ENCODE peak calls at places on chromosome 7, in ten cellular contexts. C, A, J, D, O, P, E, W, X and M are unnamed samples.

GRCh38 chr7:22564511-22565045 is 64.6 kb upstream of the STEAP1B start:
- DNase-seq in D (no peak), A (peak; percentile 67), E (no peak), C (no peak), P (no peak), X (no peak), O (peak; percentile 95), J (peak; percentile 47), W (peak; percentile 88), M (no peak)

GRCh38 chr7:68324621-68325020 is 1273.7 kb upstream of the AUTS2 start:
- DNase-seq in C (no peak), W (no peak), E (no peak), O (no peak), P (no peak), A (no peak), J (no peak), X (no peak), D (no peak), M (no peak)

GRCh38 chr7:143429770-143430698 is 13.2 kb upstream of the TAS2R60 start:
- DNase-seq in D (no peak), P (no peak), O (no peak), C (no peak), X (no peak), J (peak; percentile 32), W (peak; percentile 60), A (no peak), E (no peak), M (no peak)

GRCh38 chr7:137828456-137828855 is 18.3 kb downstream of the DGKI start:
- DNase-seq in A (no peak), P (no peak), W (no peak), D (no peak), E (no peak), J (no peak), O (no peak), C (no peak), X (no peak), M (no peak)

GRCh38 chr7:135645296-135645904 is 16.9 kb upstream of the STMP1 start:
- DNase-seq in P (no peak), D (peak; percentile 47), C (no peak), A (no peak), O (peak; percentile 64), E (peak; percentile 48), W (peak; percentile 83), X (no peak), J (peak; percentile 14), M (peak; percentile 70)

GRCh38 chr7:44215531-44215930 is 14.8 kb downstream of the YKT6 start:
- DNase-seq in A (peak; percentile 39), W (no peak), C (no peak), E (no peak), O (no peak), X (no peak), P (no peak), D (no peak), J (no peak), M (no peak)

GRCh38 chr7:42677751-42678231 is 234.1 kb downstream of the C7orf25 start:
- DNase-seq in D (no peak), O (peak; percentile 79), A (no peak), X (no peak), E (no peak), W (peak; percentile 94), C (no peak), J (peak; percentile 62), P (no peak), M (peak; percentile 37)

GRCh38 chr7:150357277-150357676 is 11.3 kb upstream of the REPIN1 start:
- DNase-seq in C (no peak), E (no peak), X (no peak), A (no peak), O (no peak), J (no peak), D (no peak), P (no peak), W (no peak), M (no peak)

GRCh38 chr7:151452141-151452571 is 12.2 kb upstream of the CRYGN start:
- DNase-seq in A (no peak), D (no peak), P (no peak), E (no peak), X (peak; percentile 25), O (no peak), J (no peak), W (no peak), C (peak; percentile 16), M (no peak)

GRCh38 chr7:30873207-30873606 is 38.4 kb upstream of the AQP1 start:
- DNase-seq in X (no peak), W (no peak), P (no peak), D (no peak), A (no peak), J (no peak), O (no peak), E (no peak), C (no peak), M (no peak)

GRCh38 chr7:23230586-23231195 is 15.9 kb upstream of the GPNMB start:
- DNase-seq in A (no peak), O (no peak), C (no peak), P (no peak), D (no peak), W (no peak), J (no peak), E (no peak), X (no peak), M (no peak)

GRCh38 chr7:10934292-10934691 is 39.4 kb upstream of the PHF14 start:
- DNase-seq in D (no peak), O (no peak), W (peak; percentile 58), J (no peak), A (no peak), X (no peak), C (no peak), E (no peak), P (no peak), M (no peak)

GRCh38 chr7:132078891-132079735 is 497.2 kb downstream of the PLXNA4 start:
- DNase-seq in P (no peak), J (no peak), W (no peak), E (no peak), O (no peak), D (no peak), C (no peak), X (no peak), A (no peak), M (no peak)

GRCh38 chr7:50866343-50867047 is 83.8 kb upstream of the GRB10 start:
- DNase-seq in O (no peak), X (no peak), W (no peak), A (no peak), C (no peak), E (no peak), D (no peak), P (no peak), J (no peak), M (no peak)

GRCh38 chr7:20299145-20299544 is 31.6 kb upstream of the ITGB8 start:
- DNase-seq in A (no peak), P (no peak), D (no peak), O (no peak), C (no peak), E (no peak), J (no peak), W (no peak), X (no peak), M (no peak)

GRCh38 chr7:151451626-151452025 is 11.7 kb upstream of the CRYGN start:
- DNase-seq in A (no peak), O (no peak), D (no peak), E (no peak), X (peak; percentile 24), C (no peak), J (no peak), P (no peak), W (no peak), M (no peak)

GRCh38 chr7:32163141-32163806 is 93.1 kb upstream of the PDE1C start:
- DNase-seq in A (no peak), O (peak; percentile 94), W (peak; percentile 94), E (no peak), P (peak; percentile 38), J (peak; percentile 87), D (peak; percentile 3), X (no peak), C (no peak), M (no peak)
- H3K27ac ChIP-seq in A (peak overlapping the region; percentile 76), O (peak overlapping the region; percentile 79), W (peak overlapping the region; percentile 95), E (no peak overlapping the region), P (no peak overlapping the region), J (peak overlapping the region; percentile 84), D (peak overlapping the region; percentile 17), X (no peak overlapping the region), C (peak overlapping the region; percentile 30), M (no peak overlapping the region)

DNA sequence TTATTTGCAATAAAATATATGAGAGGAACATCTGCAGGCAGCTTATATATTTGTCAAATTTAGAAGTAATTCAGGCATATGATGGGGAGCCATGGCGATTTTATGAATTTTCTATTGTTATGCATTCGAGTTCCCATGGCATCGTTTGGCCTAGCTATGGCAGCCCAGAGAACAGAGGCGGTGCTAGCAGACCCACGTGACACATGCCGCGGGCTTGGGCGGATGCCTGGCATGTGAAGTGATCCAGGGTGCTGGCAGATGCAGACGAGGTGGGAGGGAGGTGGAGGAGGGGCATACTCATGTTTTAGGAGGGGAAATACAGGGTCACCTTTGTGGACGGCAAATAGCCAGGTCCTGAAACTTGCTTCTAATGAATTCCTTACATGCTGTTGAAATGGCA is 560.0 kb upstream of the GALNT17 start:
- DNase-seq in J (no peak), A (peak; percentile 67), D (no peak), C (no peak), O (no peak), W (no peak), E (no peak), P (peak; percentile 63), X (no peak), M (no peak)
- H3K27ac ChIP-seq in J (no peak overlapping the region), A (no peak overlapping the region), D (no peak overlapping the region), C (peak overlapping the region; percentile 41), O (no peak overlapping the region), W (no peak overlapping the region), E (no peak overlapping the region), P (peak overlapping the region; percentile 75), X (no peak overlapping the region), M (peak overlapping the region; percentile 68)

DNA sequence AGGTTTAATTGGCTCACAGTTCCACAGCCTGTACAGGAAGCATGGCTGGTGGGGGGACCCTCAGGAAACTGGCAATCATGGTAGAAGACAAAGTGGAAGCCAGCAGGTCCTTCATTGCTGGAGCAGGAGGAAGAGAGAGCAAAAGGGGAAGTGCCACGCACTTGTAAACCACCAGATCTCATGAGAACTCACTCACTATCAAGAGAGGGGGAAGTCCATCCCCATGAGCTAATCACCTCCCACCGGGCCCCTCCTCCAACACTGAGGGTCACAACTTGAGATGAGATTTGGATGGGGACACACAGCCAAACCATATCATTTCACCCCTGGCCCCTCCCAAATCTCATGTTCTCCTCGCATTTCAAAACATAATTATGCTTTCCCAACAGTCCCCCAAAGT is 171.9 kb upstream of the CACNA2D1 start:
- DNase-seq in W (no peak), E (no peak), C (no peak), A (no peak), J (no peak), X (no peak), D (no peak), P (no peak), O (no peak), M (no peak)
- H3K27ac ChIP-seq in W (no peak overlapping the region), E (no peak overlapping the region), C (no peak overlapping the region), A (peak overlapping the region; percentile 69), J (no peak overlapping the region), X (no peak overlapping the region), D (no peak overlapping the region), P (no peak overlapping the region), O (no peak overlapping the region), M (no peak overlapping the region)

DNA sequence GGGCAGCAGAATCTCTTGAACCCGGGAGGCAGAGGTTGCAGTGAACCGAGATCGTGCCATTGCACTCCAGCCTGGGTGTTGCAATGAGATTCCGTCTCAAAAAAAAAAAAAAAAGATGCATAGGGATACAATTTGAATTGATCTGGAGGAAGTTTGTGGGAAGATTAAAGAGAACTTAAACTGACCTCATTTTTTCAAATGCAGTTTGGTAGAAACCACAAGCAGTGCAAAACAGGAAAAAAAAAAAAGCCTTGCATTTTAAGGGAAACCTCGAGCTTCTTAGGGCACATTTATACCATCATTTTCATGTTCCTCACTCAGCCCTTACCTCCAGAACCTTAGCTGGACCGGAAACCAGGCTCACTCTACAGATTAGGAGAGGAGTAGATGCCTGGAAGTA is 2.8 kb downstream of the KCTD7 start:
- DNase-seq in X (no peak), J (no peak), A (no peak), D (no peak), C (no peak), E (no peak), P (no peak), O (no peak), W (no peak), M (no peak)
- H3K27ac ChIP-seq in X (no peak overlapping the region), J (no peak overlapping the region), A (peak overlapping the region; percentile 55), D (peak overlapping the region; percentile 47), C (no peak overlapping the region), E (no peak overlapping the region), P (peak overlapping the region; percentile 27), O (no peak overlapping the region), W (no peak overlapping the region), M (no peak overlapping the region)